ENCODE peak calls at places on chromosomes 5 and 9, in five cellular contexts. P, O, E, T and H are unnamed samples.

GRCh38 chr5:107653685-107654084 is 17.1 kb downstream of the EFNA5 start:
- DNase-seq in P (no peak), O (no peak), E (no peak), T (no peak), H (no peak)

GRCh38 chr9:78963911-78964310 is 607.9 kb upstream of the TLE4 start:
- DNase-seq in P (no peak), O (no peak), E (no peak), T (no peak), H (no peak)

GRCh38 chr9:110116543-110116885 is 91.4 kb downstream of the C9orf152 start:
- DNase-seq in P (no peak), O (no peak), E (peak; percentile 90), T (no peak), H (no peak)

GRCh38 chr9:100064872-100065581 is 33.8 kb downstream of the ERP44 start:
- DNase-seq in P (no peak), O (no peak), E (peak; percentile 76), T (no peak), H (no peak)

GRCh38 chr5:144205141-144205551 is 34.5 kb downstream of the KCTD16 start:
- DNase-seq in P (peak; percentile 10), O (peak; percentile 66), E (peak; percentile 63), T (peak; percentile 69), H (no peak)

GRCh38 chr9:24912767-24913166 is 367.1 kb upstream of the IZUMO3 start:
- DNase-seq in P (no peak), O (no peak), E (no peak), T (no peak), H (no peak)

GRCh38 chr5:80963966-80964481 is 3.9 kb downstream of the RASGRF2 start:
- DNase-seq in P (no peak), O (no peak), E (peak; percentile 52), T (no peak), H (no peak)

GRCh38 chr5:35785601-35786085 is 71.0 kb upstream of the IL7R start:
- DNase-seq in P (no peak), O (no peak), E (no peak), T (no peak), H (peak; percentile 55)

GRCh38 chr5:75450069-75450468 is 61.4 kb downstream of the CERT1 start:
- DNase-seq in P (no peak), O (no peak), E (no peak), T (no peak), H (no peak)

GRCh38 chr5:98773214-98773463 is 324 bp upstream of the RGMB start:
- DNase-seq in P (no peak), O (no peak), E (no peak), T (no peak), H (no peak)

GRCh38 chr9:98913705-98914104 is 30.0 kb upstream of the COL15A1 start:
- DNase-seq in P (no peak), O (no peak), E (no peak), T (no peak), H (no peak)

DNA sequence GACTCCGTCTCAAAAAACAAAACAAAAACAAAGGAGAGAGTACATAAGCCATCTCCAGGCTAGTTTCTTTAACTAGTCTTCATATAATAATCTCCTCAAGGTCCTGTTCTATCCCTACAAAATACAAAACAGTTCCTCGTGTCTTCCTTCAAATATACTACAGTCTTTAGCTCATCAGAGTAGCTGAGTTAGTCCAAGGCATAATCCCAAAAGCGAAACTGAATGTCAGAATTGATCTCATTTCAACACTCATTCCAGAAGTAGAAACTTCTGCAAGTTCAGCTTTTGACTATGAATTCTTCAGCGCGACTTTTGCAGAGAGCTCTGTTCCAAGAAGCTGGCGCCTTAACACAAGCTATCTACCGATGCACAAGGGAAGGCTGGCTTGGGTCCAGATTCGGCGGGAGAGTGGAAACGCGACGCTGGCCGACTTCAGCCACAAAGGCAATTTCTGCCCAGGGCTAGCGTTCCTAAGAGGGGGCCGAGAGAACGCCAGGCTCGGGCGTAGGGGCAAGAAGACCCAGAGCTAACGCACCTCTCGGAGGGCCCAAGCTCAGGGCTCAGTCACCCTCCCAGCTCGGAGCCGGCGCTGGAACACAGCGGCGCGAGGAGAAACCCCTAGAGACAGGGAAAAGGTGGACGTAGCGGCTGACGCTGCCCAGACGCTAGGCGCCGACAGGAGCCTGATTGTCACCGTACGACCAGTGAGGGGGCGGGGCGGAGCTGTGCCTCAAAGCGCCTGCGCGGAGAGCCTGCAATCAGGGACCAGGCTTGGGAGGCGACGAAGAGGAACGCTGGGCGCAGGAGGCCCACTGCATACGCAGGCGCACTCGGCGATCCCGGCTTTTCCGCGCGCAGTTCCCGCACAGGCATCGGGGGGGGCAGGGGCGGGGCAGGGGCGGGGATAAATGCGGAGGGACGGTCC is 469 bp upstream of the HSDL2 start:
- DNase-seq in P (peak; percentile 100), O (peak; percentile 100), E (peak; percentile 98), T (peak; percentile 100), H (peak; percentile 100)
- TF ChIP-seq CTCF in P (no peak), O (no peak), E (no peak), T (no peak), H (no peak)

DNA sequence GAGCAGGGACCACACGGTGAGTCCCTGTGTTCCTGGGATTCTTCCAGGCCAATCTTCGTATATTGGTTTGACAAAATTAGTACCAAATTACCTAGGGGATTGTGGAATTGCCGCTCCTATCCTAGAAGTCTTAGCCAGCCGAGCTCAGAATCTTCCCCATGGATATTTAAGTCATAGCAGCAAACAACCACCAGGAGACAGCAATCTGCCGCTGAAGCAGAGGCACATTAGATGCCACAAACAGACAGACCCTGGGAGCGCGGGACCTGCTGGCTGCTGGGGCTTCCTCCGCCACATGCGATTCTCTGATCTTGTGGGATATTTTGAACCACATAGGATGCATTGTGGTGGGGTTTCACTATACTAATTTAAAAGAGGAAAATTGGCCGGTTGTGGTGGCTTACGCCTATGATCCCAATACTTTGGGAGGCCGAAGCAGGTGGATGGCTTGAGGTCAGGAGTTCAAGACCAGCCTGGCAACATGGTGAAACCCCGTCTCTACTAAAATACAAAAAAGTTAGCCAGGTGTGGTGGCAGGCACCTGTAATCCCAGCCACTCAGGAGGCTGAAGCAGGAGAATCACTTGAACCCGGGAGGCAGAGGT is 31.7 kb upstream of the ZBTB43 start:
- DNase-seq in P (no peak), O (peak; percentile 66), E (peak; percentile 25), T (peak; percentile 47), H (no peak)
- TF ChIP-seq CTCF in P (peak; percentile 61), O (peak; percentile 50), E (peak; percentile 64), T (peak; percentile 64), H (no peak)

GRCh38 chr5:22892441-22892840 is 39.3 kb upstream of the CDH12 start:
- DNase-seq in P (no peak), O (no peak), E (no peak), T (no peak), H (no peak)

GRCh38 chr5:22887566-22887965 is 34.4 kb upstream of the CDH12 start:
- DNase-seq in P (no peak), O (no peak), E (no peak), T (no peak), H (no peak)

DNA sequence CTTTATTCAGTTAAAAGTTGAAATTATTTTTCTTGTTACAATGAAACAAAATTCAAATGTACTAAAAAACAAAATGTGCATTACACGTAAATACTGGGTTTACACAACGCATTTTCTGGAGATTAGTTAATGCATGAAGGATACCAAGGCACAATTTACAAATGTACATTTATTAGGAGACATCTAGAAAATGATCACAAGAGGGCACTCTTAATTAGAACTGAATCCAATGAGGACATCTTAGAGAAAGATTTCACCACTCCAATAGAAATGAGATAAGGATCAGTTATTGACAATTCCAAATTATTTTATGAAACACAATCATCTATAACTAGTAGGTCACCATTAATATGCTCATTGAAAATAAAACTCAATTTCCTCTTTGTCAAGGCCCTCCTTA is 36.6 kb upstream of the CDH12 start:
- DNase-seq in P (no peak), O (no peak), E (no peak), T (no peak), H (no peak)
- TF ChIP-seq CTCF in P (peak; percentile 29), O (no peak), E (no peak), T (no peak), H (no peak)

GRCh38 chr5:83516962-83517750 is 45.6 kb downstream of the VCAN start:
- DNase-seq in P (no peak), O (no peak), E (peak; percentile 43), T (no peak), H (no peak)
- TF ChIP-seq CTCF in P (no peak), O (no peak), E (peak; percentile 60), T (no peak), H (no peak)

GRCh38 chr9:132647806-132648205 is 22.0 kb downstream of the DDX31 start:
- DNase-seq in P (no peak), O (no peak), E (no peak), T (no peak), H (no peak)

GRCh38 chr9:132647355-132647754 is 22.4 kb downstream of the DDX31 start:
- DNase-seq in P (no peak), O (no peak), E (peak; percentile 89), T (no peak), H (no peak)

GRCh38 chr9:132648283-132648682 is 21.5 kb downstream of the DDX31 start:
- DNase-seq in P (no peak), O (no peak), E (no peak), T (no peak), H (no peak)

GRCh38 chr9:132648685-132649084 is 21.1 kb downstream of the DDX31 start:
- DNase-seq in P (no peak), O (no peak), E (no peak), T (no peak), H (no peak)

DNA sequence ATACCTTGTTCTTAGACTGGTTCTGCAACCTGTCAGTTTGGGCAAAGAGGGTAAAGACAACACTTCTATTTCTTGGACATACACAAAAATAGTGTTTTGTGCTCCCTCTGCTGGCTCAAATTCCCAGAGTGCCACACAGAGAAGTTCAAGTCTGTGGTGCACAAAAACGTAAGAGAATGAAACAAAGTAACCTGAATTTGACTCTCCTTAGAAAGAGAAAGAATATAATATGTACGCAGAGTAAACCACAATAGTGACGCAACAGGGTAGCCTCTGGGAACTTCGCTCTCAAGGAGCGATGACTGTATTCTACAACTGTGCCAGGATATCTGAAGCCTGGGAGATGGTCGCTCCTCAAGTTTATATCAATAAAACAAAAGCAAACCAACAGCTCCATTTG is 18.5 kb downstream of the DDX31 start:
- DNase-seq in P (peak; percentile 11), O (no peak), E (peak; percentile 58), T (peak; percentile 35), H (no peak)
- TF ChIP-seq CTCF in P (peak; percentile 67), O (no peak), E (peak; percentile 47), T (peak; percentile 24), H (no peak)

GRCh38 chr5:152568101-152568500 is 163.0 kb upstream of the NMUR2 start:
- DNase-seq in P (no peak), O (no peak), E (no peak), T (no peak), H (no peak)
- TF ChIP-seq CTCF in P (no peak), O (no peak), E (no peak), T (no peak), H (no peak)